ENCODE peak calls at places on chromosomes 3 and 15, in ten cellular contexts. G is hepatocyte, M is astrocyte, Y is A549, V is thoracic aorta, W is OCI-LY7, P is fibroblast of lung, J is WERI-Rb-1, S is uterus, E is IMR-90. N is an unnamed sample.

GRCh38 chr3:100932491-100932890 is 60.7 kb downstream of the ABI3BP start:
- DNase-seq in G (no peak), M (peak; percentile 55), Y (no peak), V (no peak), W (no peak), P (no peak), J (no peak), S (no peak), E (peak; percentile 28), N (no peak)

GRCh38 chr3:24690777-24691176 is 196.1 kb upstream of the THRB start:
- DNase-seq in G (no peak), M (no peak), Y (no peak), V (no peak), W (no peak), P (no peak), J (no peak), S (no peak), E (no peak), N (no peak)

GRCh38 chr15:35603298-35603697 is 57.3 kb upstream of the DPH6 start:
- DNase-seq in G (no peak), M (peak; percentile 84), Y (no peak), V (no peak), W (no peak), P (peak; percentile 70), J (no peak), S (no peak), E (peak; percentile 88), N (no peak)

GRCh38 chr3:39962566-39962965 is 153.2 kb downstream of the MYRIP start:
- DNase-seq in G (no peak), M (peak; percentile 8), Y (no peak), V (no peak), W (no peak), P (no peak), J (no peak), S (no peak), E (no peak), N (no peak)

GRCh38 chr3:152053876-152054275 is 180.4 kb downstream of the SUCNR1 start:
- DNase-seq in G (no peak), M (no peak), Y (no peak), V (no peak), W (no peak), P (no peak), J (no peak), S (no peak), E (no peak), N (no peak)

GRCh38 chr3:43214616-43215015 is 71.7 kb upstream of the SNRK start:
- DNase-seq in G (peak; percentile 59), M (no peak), Y (no peak), V (no peak), W (no peak), P (no peak), J (no peak), S (no peak), E (no peak), N (no peak)

GRCh38 chr15:81400640-81401236 is 26.7 kb upstream of the TMC3 start:
- DNase-seq in G (peak; percentile 66), M (peak; percentile 39), Y (peak; percentile 61), V (no peak), W (peak; percentile 58), P (peak; percentile 76), J (peak; percentile 16), S (no peak), E (peak; percentile 65), N (no peak)

GRCh38 chr3:111712294-111713180 is 117.4 kb upstream of the ZBED2 start:
- DNase-seq in G (no peak), M (peak; percentile 51), Y (no peak), V (no peak), W (peak; percentile 71), P (no peak), J (peak; percentile 95), S (no peak), E (no peak), N (no peak)

GRCh38 chr3:21226086-21226485 is 524.9 kb downstream of the ZNF385D start:
- DNase-seq in G (no peak), M (no peak), Y (no peak), V (no peak), W (no peak), P (no peak), J (no peak), S (no peak), E (no peak), N (no peak)

GRCh38 chr3:78867409-78868372 is 900.1 kb downstream of the ROBO1 start:
- DNase-seq in G (no peak), M (peak; percentile 82), Y (no peak), V (no peak), W (no peak), P (peak; percentile 77), J (no peak), S (no peak), E (peak; percentile 73), N (no peak)

GRCh38 chr3:3800076-3800448 is 831 bp downstream of the LRRN1 start:
- DNase-seq in G (peak; percentile 65), M (no peak), Y (no peak), V (no peak), W (no peak), P (no peak), J (peak; percentile 14), S (no peak), E (no peak), N (no peak)

GRCh38 chr3:128385080-128385832 is 81.4 kb downstream of the DNAJB8 start:
- DNase-seq in G (peak; percentile 60), M (peak; percentile 49), Y (no peak), V (peak; percentile 43), W (no peak), P (peak; percentile 70), J (no peak), S (peak; percentile 91), E (peak; percentile 73), N (no peak)

GRCh38 chr3:14329116-14329830 is 73.1 kb upstream of the SLC6A6 start:
- DNase-seq in G (peak; percentile 60), M (peak; percentile 68), Y (no peak), V (no peak), W (peak; percentile 32), P (peak; percentile 20), J (no peak), S (no peak), E (peak; percentile 56), N (no peak)

GRCh38 chr3:132867956-132868355 is 145.7 kb upstream of the NPHP3 start:
- DNase-seq in G (no peak), M (peak; percentile 67), Y (no peak), V (no peak), W (no peak), P (peak; percentile 33), J (no peak), S (no peak), E (peak; percentile 11), N (no peak)

GRCh38 chr3:1381647-1382036 is 288.8 kb downstream of the CNTN6 start:
- DNase-seq in G (no peak), M (no peak), Y (no peak), V (no peak), W (no peak), P (no peak), J (no peak), S (no peak), E (no peak), N (no peak)
- H3K9me3 ChIP-seq in G (no peaks in the 10 kb centered on the region), M (peaks cover 4% of the 10 kb centered on the region), Y (peaks cover 3% of the 10 kb centered on the region), V (no peaks in the 10 kb centered on the region), W (peaks cover 3% of the 10 kb centered on the region), P (no peaks in the 10 kb centered on the region), J (no peaks in the 10 kb centered on the region), S (no peaks in the 10 kb centered on the region), E (peaks cover 5% of the 10 kb centered on the region), N (no peaks in the 10 kb centered on the region)

DNA sequence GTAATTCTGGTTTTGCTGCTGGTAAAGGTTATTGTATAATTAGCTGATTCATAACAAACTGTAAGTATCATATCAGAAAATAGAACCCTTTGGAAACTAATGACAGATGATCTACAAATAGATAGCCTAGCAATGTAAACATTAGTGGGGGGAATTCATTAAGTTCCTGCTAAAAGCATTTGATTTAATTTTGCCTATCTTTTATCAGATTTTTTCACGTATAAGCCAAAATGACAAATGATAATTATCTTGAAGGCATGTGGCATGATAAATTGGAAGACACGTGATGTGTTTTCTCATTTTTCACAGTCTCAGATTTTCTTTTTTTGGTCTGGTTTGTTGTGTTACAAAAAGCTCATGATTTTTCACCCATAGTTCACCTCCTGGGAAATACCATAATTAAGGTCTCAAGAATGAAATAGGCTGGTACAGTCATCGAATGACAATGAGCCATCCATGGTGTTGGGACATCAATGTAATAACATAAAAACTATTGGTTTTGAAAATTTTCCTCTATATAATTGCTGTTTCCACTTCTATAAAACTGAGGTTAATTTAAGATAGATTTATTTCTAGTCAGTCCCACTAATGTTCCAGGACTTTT is 325.9 kb upstream of the TBL1XR1 start:
- DNase-seq in G (no peak), M (peak; percentile 73), Y (no peak), V (no peak), W (no peak), P (no peak), J (no peak), S (no peak), E (no peak), N (no peak)
- H3K9me3 ChIP-seq in G (no peaks in the 10 kb centered on the region), M (no peaks in the 10 kb centered on the region), Y (peaks cover 5% of the 10 kb centered on the region), V (no peaks in the 10 kb centered on the region), W (no peaks in the 10 kb centered on the region), P (no peaks in the 10 kb centered on the region), J (no peaks in the 10 kb centered on the region), S (no peaks in the 10 kb centered on the region), E (peaks cover 4% of the 10 kb centered on the region), N (no peaks in the 10 kb centered on the region)

GRCh38 chr3:44734646-44735168 is 5.3 kb downstream of the ZNF501 start:
- DNase-seq in G (no peak), M (no peak), Y (no peak), V (no peak), W (no peak), P (peak; percentile 4), J (no peak), S (no peak), E (no peak), N (no peak)

DNA sequence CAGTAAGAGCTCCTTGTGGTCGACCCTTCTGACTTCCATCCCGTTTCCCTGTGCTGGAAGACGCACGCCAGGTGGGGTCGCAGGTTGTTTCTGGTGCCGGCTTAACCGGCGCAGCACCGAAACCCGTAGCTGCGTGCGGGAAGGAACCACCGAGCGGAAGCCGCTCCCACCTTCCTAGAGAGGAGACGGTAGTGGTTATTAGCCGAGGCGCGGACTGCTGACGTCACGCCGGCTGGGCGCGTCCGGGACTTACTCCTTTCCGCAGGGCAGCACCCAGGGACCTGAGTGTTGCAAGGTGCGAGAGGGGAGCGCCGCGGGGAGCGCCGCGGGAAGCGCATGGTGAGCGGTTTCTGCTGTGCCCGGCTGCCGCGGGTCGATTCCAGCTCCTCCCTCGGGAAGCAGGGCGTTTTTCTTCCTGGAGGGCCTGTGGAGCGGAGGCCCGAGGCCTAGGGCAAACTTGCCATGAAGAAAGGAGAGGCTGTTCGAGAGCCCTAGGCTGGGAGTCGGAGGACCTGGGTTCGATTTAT is at the start of gene ZNF501:
- DNase-seq in G (peak; percentile 94), M (peak; percentile 89), Y (no peak), V (peak; percentile 84), W (peak; percentile 78), P (peak; percentile 96), J (peak; percentile 95), S (peak; percentile 93), E (peak; percentile 86), N (peak; percentile 72)
- H3K9me3 ChIP-seq in G (peaks cover 25% of the 10 kb centered on the region), M (peaks cover 55% of the 10 kb centered on the region), Y (peaks cover 56% of the 10 kb centered on the region), V (peaks cover 58% of the 10 kb centered on the region), W (peaks cover 36% of the 10 kb centered on the region), P (peaks cover 1% of the 10 kb centered on the region), J (peaks cover 31% of the 10 kb centered on the region), S (peaks cover 33% of the 10 kb centered on the region), E (peaks cover 71% of the 10 kb centered on the region), N (peaks cover 29% of the 10 kb centered on the region)

DNA sequence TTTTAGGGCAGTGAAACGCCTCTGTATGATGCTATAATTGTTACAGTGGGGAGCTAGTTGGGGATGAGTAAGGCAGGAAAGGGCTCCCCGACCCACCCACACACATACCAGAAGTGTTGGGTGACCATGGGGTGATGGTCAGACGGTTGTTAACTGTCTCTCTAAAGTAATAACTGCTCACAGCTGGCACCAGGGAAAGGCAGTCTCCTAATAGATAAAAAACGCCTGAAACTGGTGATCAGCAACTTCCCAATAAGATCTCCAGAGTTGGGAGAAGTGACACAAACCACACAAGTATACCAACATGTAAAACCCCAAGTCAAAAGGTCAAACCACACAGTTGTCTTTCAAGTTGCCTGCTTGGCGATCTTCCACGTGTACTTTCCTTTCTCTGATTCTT is 346.5 kb upstream of the CNTN4 start:
- DNase-seq in G (no peak), M (no peak), Y (no peak), V (no peak), W (no peak), P (no peak), J (no peak), S (no peak), E (no peak), N (no peak)
- H3K9me3 ChIP-seq in G (no peaks in the 10 kb centered on the region), M (peaks cover 2% of the 10 kb centered on the region), Y (peaks cover 5% of the 10 kb centered on the region), V (no peaks in the 10 kb centered on the region), W (no peaks in the 10 kb centered on the region), P (no peaks in the 10 kb centered on the region), J (no peaks in the 10 kb centered on the region), S (no peaks in the 10 kb centered on the region), E (peaks cover 14% of the 10 kb centered on the region), N (no peaks in the 10 kb centered on the region)

N was measured in T-helper 17 cell.